ENCODE peak calls at places on chromosomes 16 and 17, in eight cellular contexts. Q is colonic mucosa, E is D721Med, F is ascending aorta, A is MM.1S, R is astrocyte, K is AG09309, J is cardiac muscle cell. I is an unnamed sample.

GRCh38 chr16:85754403-85754802 is 3.5 kb upstream of the C16orf74 start:
- DNase-seq in Q (no peak), E (no peak), F (no peak), A (no peak), R (no peak), K (no peak), J (no peak), I (no peak)

GRCh38 chr16:30075503-30076275 is at the start of gene PPP4C:
- DNase-seq in Q (peak), E (peak), F (peak), A (peak), R (peak), K (no peak), J (peak), I (no peak)

GRCh38 chr16:81816793-81817210 is 37.7 kb downstream of the PLCG2 start:
- DNase-seq in Q (no peak), E (no peak), F (no peak), A (peak), R (no peak), K (no peak), J (no peak), I (no peak)

GRCh38 chr16:85436207-85436606 is 176.9 kb upstream of the GSE1 start:
- DNase-seq in Q (no peak), E (no peak), F (no peak), A (no peak), R (no peak), K (no peak), J (no peak), I (no peak)

GRCh38 chr16:89395150-89396142 is 94.9 kb downstream of the ANKRD11 start:
- DNase-seq in Q (peak), E (no peak), F (peak), A (no peak), R (peak), K (peak), J (no peak), I (peak)

GRCh38 chr16:1159973-1160772 is 7.3 kb downstream of the CACNA1H start:
- DNase-seq in Q (no peak), E (no peak), F (no peak), A (no peak), R (no peak), K (no peak), J (peak), I (peak)

GRCh38 chr17:75412455-75413317 is 7.2 kb upstream of the GRB2 start:
- DNase-seq in Q (peak), E (peak), F (no peak), A (peak), R (peak), K (no peak), J (peak), I (no peak)

GRCh38 chr17:40355804-40356758 is 8.5 kb downstream of the GJD3 start:
- DNase-seq in Q (no peak), E (no peak), F (no peak), A (no peak), R (no peak), K (no peak), J (no peak), I (no peak)

GRCh38 chr17:43006639-43007551 is at the start of gene IFI35:
- DNase-seq in Q (peak), E (no peak), F (no peak), A (peak), R (peak), K (no peak), J (peak), I (no peak)

GRCh38 chr17:18862011-18862410 is 4.1 kb downstream of the PRPSAP2 start:
- DNase-seq in Q (peak), E (no peak), F (no peak), A (no peak), R (no peak), K (no peak), J (no peak), I (no peak)

GRCh38 chr16:14458576-14458975 is 171.5 kb downstream of the PARN start:
- DNase-seq in Q (no peak), E (no peak), F (no peak), A (no peak), R (no peak), K (no peak), J (peak), I (no peak)

GRCh38 chr17:76884995-76885896 is 17.0 kb downstream of the MGAT5B start:
- DNase-seq in Q (no peak), E (no peak), F (no peak), A (no peak), R (no peak), K (no peak), J (no peak), I (no peak)

GRCh38 chr16:63315229-63315628 is 1279.0 kb upstream of the CDH8 start:
- DNase-seq in Q (no peak), E (no peak), F (no peak), A (no peak), R (no peak), K (no peak), J (no peak), I (peak)

GRCh38 chr17:70875729-70876344 is 706.5 kb downstream of the KCNJ2 start:
- DNase-seq in Q (no peak), E (no peak), F (no peak), A (no peak), R (no peak), K (no peak), J (no peak), I (no peak)

GRCh38 chr16:81451753-81452680 is 7.4 kb downstream of the CMIP start:
- DNase-seq in Q (peak), E (no peak), F (no peak), A (no peak), R (no peak), K (no peak), J (no peak), I (no peak)

GRCh38 chr16:87241135-87241771 is 75.9 kb downstream of the C16orf95 start:
- DNase-seq in Q (peak), E (no peak), F (no peak), A (no peak), R (no peak), K (no peak), J (no peak), I (no peak)

GRCh38 chr16:253833-254232 is 19.2 kb downstream of the FAM234A start:
- DNase-seq in Q (peak), E (no peak), F (no peak), A (no peak), R (no peak), K (no peak), J (no peak), I (no peak)

GRCh38 chr17:51541215-51541614 is 280.9 kb downstream of the UTP18 start:
- DNase-seq in Q (no peak), E (no peak), F (no peak), A (no peak), R (no peak), K (no peak), J (no peak), I (no peak)

GRCh38 chr16:49273771-49274170 is 7.9 kb downstream of the CBLN1 start:
- DNase-seq in Q (no peak), E (no peak), F (no peak), A (no peak), R (no peak), K (no peak), J (no peak), I (no peak)

GRCh38 chr16:82938108-82938507 is 311.3 kb downstream of the CDH13 start:
- DNase-seq in Q (no peak), E (no peak), F (no peak), A (no peak), R (no peak), K (no peak), J (no peak), I (no peak)

GRCh38 chr16:14004031-14004718 is 66.9 kb upstream of the MRTFB start:
- DNase-seq in Q (no peak), E (no peak), F (no peak), A (no peak), R (no peak), K (no peak), J (no peak), I (no peak)

GRCh38 chr16:22727285-22728166 is 86.4 kb upstream of the HS3ST2 start:
- DNase-seq in Q (no peak), E (no peak), F (no peak), A (no peak), R (no peak), K (no peak), J (no peak), I (peak)

GRCh38 chr17:10550014-10550413 is 556 bp upstream of the MYH2 start:
- DNase-seq in Q (no peak), E (no peak), F (no peak), A (no peak), R (no peak), K (no peak), J (no peak), I (no peak)

GRCh38 chr17:80621335-80622169 is 76.9 kb downstream of the RPTOR start:
- DNase-seq in Q (no peak), E (no peak), F (no peak), A (no peak), R (no peak), K (no peak), J (no peak), I (no peak)

GRCh38 chr17:2971851-2972250 is 91.6 kb downstream of the OR1D5 start:
- DNase-seq in Q (no peak), E (no peak), F (no peak), A (no peak), R (no peak), K (no peak), J (no peak), I (no peak)

GRCh38 chr17:38434178-38434665 is 6.0 kb downstream of the ARHGAP23 start:
- DNase-seq in Q (no peak), E (no peak), F (no peak), A (no peak), R (no peak), K (no peak), J (no peak), I (no peak)

GRCh38 chr17:68433211-68433610 is 24.1 kb downstream of the WIPI1 start:
- DNase-seq in Q (no peak), E (no peak), F (no peak), A (no peak), R (no peak), K (no peak), J (no peak), I (no peak)

GRCh38 chr16:50680907-50681885 is at the start of gene SNX20:
- DNase-seq in Q (peak), E (no peak), F (no peak), A (peak), R (no peak), K (no peak), J (no peak), I (no peak)

GRCh38 chr17:336110-337021 is 16.2 kb downstream of the RPH3AL start:
- DNase-seq in Q (peak), E (peak), F (no peak), A (no peak), R (no peak), K (no peak), J (peak), I (no peak)

GRCh38 chr17:73250851-73251640 is 10.6 kb downstream of the CPSF4L start:
- DNase-seq in Q (no peak), E (no peak), F (no peak), A (no peak), R (no peak), K (no peak), J (no peak), I (no peak)

GRCh38 chr17:73248532-73248931 is 13.1 kb downstream of the CPSF4L start:
- DNase-seq in Q (no peak), E (no peak), F (no peak), A (no peak), R (no peak), K (no peak), J (no peak), I (no peak)

GRCh38 chr17:73249700-73250099 is 12.0 kb downstream of the CPSF4L start:
- DNase-seq in Q (no peak), E (no peak), F (no peak), A (no peak), R (no peak), K (no peak), J (no peak), I (no peak)

GRCh38 chr17:73251871-73252270 is 9.8 kb downstream of the CPSF4L start:
- DNase-seq in Q (no peak), E (no peak), F (no peak), A (no peak), R (no peak), K (no peak), J (no peak), I (no peak)

DNA sequence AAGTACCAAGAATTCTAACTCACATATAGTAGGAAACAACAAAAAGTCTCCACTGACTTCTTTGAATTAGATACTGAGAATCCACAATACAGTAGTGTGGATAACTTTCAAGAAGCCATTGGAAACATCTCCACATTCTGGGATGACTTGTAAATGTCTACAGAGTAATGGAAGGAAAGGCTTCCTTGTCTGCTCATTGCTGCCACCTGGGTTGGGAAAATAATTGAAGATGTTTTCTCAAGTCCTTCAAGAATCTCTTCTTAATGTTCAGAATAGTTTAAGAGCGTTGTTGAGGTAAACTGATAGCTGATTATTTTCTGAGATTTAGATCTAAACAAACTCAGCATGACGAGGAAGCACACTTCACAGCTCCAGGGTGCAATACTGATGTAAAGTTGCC is 14.0 kb downstream of the CPSF4L start:
- DNase-seq in Q (no peak), E (no peak), F (no peak), A (no peak), R (no peak), K (no peak), J (no peak), I (no peak)
- TF ChIP-seq CTCF in Q (no peak), E (peak), F (no peak), A (peak), R (no peak), K (peak), J (no peak), I (no peak)

DNA sequence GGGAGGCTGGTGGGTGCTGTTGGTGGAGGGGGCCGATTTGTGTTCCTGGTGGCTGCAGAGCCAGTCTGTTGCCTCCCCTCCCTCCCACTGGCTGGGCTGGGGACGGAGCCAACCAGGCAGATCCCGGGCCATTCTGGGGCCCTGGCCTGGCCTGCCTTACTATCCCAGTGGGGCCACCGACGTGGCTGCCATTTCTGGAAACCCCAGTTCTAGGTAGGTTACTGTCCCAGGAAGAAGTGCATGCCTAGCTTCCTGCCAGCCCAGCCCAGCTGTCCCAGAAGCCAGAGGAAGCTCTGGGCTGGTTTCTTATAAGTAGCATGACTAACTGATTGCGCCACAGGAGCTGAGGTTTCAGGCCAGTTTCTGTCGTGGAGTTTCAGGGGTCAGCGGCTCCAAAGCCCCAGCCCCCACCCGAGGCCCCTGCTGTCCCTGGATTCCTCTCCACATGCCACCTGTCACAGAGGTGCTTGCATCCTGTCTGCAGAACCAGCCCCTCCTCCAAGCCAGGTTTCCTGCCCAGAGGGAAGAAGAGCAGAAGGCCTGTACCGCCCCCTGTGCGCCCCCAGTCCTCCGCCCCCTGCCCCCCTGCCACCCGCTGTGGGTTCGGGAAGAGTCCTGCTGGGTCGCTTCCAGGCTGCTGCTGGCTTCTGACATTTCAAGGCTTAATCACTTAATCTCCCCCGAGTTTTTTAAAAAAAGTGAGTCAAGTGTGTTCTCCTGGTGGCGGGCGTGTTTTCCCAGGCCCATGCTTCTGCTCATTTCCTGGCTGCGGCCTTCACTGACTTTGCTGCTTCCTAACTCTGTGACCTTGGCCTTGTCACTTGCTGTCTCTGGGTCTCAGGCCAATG is 13.2 kb downstream of the IL4R start:
- DNase-seq in Q (peak), E (no peak), F (peak), A (no peak), R (peak), K (peak), J (peak), I (no peak)
- TF ChIP-seq CTCF in Q (no peak), E (no peak), F (no peak), A (no peak), R (no peak), K (no peak), J (peak), I (no peak)

DNA sequence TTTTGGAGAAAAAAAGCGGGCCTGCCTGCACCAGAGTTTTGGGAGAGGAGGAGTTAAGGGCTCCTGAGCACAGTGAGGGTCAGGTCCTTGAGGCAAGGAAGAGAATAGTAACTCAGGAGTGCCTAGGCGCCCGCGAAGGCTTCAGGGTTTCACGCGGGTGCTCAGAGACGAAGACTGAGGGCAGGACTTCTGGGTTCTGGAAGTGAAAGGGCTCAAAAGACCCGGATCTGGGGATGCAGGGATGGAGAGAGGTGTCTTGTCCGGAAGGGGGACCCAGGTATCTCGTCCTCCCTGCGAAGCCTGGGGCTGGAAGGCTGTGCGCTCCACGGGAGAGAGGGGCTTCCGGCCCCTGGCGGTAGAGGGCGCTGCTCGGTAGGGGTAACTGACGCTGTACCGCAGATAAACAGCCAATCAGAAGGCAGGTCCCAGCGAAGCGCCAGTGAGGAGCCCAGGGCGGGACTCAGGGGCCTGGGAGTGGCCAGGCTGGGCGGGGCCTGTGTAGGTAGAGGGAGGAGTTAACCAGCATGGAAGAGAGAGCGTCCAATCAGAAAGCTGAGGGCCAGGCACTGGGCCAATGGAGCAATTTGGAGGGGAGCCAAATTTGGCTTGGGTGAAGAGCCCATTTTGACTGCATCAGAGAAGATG is 729 bp downstream of the TGFB1I1 start:
- DNase-seq in Q (peak), E (peak), F (peak), A (no peak), R (peak), K (peak), J (peak), I (no peak)
- TF ChIP-seq CTCF in Q (peak), E (no peak), F (peak), A (no peak), R (peak), K (peak), J (peak), I (peak)

DNA sequence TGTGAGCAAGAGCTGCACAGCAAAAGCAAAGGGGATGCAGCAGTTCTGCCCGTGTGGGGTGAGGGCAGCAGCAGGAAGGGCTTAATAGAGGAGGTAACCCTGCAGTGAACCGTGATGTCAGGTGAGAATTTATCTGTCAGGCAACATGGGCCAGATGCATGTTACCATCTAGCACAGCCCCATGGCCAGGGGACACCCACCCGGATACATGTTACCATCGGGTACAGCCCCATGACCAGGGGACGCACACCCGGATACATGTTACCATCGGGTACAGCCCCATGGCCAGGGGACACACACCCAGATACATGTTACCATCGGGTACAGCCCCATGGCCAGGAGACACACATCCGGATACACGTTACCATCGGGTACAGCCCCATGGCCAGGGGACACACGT is 99.4 kb downstream of the RBFOX3 start:
- DNase-seq in Q (no peak), E (no peak), F (no peak), A (no peak), R (no peak), K (no peak), J (no peak), I (no peak)
- TF ChIP-seq CTCF in Q (no peak), E (no peak), F (no peak), A (no peak), R (no peak), K (no peak), J (no peak), I (no peak)

GRCh38 chr16:79047337-79047736 is 553.2 kb downstream of the MAF start:
- DNase-seq in Q (no peak), E (no peak), F (no peak), A (peak), R (no peak), K (no peak), J (no peak), I (no peak)
- TF ChIP-seq CTCF in Q (peak), E (peak), F (no peak), A (peak), R (peak), K (no peak), J (no peak), I (peak)

DNA sequence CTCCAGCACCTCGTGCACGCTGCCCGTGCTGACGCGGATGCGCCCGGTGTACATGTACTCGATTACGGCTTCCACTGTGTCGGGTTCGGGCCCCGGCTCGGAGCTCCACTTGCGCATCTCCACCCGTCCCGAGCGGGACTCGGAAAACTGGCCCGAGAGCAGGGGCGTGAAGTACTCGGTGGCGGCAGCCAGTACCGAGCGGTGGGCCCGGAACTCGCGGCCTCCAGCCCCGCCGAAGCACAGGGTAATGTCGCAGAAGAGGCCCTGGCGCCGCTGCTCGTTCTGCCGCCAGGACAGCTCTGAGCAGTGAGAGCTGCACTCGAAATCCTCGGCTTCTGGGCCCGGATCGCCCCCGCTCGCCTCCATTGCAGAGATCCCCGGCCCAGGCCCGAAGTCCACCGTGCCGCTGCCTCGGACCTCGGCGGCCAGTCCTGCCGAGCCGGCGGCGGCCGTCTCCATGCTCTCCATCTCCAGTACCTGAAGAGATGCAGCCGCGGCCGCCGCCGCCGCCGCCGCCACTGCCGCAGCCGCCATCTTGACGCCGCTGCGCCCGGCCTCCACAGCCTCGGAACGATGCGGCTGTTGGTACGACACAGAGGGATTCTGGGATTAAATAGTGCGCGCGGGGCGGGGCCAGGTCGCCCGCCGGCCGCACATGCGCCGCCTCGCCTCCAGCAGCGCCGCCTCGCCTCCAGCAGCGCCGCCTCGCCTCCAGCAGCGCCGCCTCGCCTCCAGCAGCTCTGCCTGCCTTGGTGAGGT is at the start of gene KLHL11:
- DNase-seq in Q (peak), E (peak), F (peak), A (peak), R (peak), K (peak), J (peak), I (peak)
- TF ChIP-seq CTCF in Q (no peak), E (no peak), F (no peak), A (no peak), R (no peak), K (peak), J (no peak), I (peak)